ENCODE peak calls at places on chromosome 12, in five cellular contexts. R is activated naive CD8-positive, alpha-beta T cell treated with anti-CD3 and anti-CD28 coated beads for 36 hours; Y is NCI-H1092; N is activated T-cell treated with anti-CD3 and anti-CD28 coated beads for 4 hours; X is stimulated activated CD4-positive, alpha-beta T cell treated with anti-CD3 and anti-CD28 coated beads, Interleukin-12 subunit alpha, Interleukin-12 subunit beta, amount 100 ng/mL, for 48 hours. T is an unnamed sample.

GRCh38 chr12:115227137-115227615 is 543.2 kb upstream of the TBX3 start:
- DNase-seq in R (no peak), Y (no peak), N (no peak), X (no peak), T (peak; percentile 92)

GRCh38 chr12:82507656-82508055 is 149.3 kb downstream of the METTL25 start:
- DNase-seq in R (no peak), Y (no peak), N (no peak), X (no peak), T (no peak)

GRCh38 chr12:122106891-122107660 is 28.5 kb downstream of the MLXIP start:
- DNase-seq in R (no peak), Y (peak; percentile 73), N (no peak), X (no peak), T (peak; percentile 53)

GRCh38 chr12:85804663-85805062 is 31.5 kb downstream of the RASSF9 start:
- DNase-seq in R (no peak), Y (no peak), N (no peak), X (no peak), T (no peak)

GRCh38 chr12:89889051-89889450 is 180.4 kb upstream of the ATP2B1 start:
- DNase-seq in R (no peak), Y (no peak), N (no peak), X (no peak), T (no peak)

GRCh38 chr12:19689801-19690472 is 250.6 kb downstream of the AEBP2 start:
- DNase-seq in R (no peak), Y (no peak), N (no peak), X (no peak), T (no peak)

GRCh38 chr12:100123316-100124095 is 19.2 kb downstream of the BLTP3B start:
- DNase-seq in R (no peak), Y (no peak), N (no peak), X (no peak), T (no peak)

GRCh38 chr12:17062296-17063061 is 456.5 kb upstream of the LMO3 start:
- DNase-seq in R (no peak), Y (peak; percentile 65), N (no peak), X (no peak), T (no peak)

GRCh38 chr12:62767506-62767905 is 167.4 kb downstream of the PPM1H start:
- DNase-seq in R (no peak), Y (no peak), N (no peak), X (no peak), T (no peak)

GRCh38 chr12:5797661-5798060 is 147.4 kb downstream of the ANO2 start:
- DNase-seq in R (no peak), Y (no peak), N (no peak), X (no peak), T (no peak)

GRCh38 chr12:52263761-52264434 is 10.5 kb upstream of the KRT86 start:
- DNase-seq in R (no peak), Y (no peak), N (no peak), X (no peak), T (no peak)

GRCh38 chr12:66589095-66589494 is 89.8 kb downstream of the GRIP1 start:
- DNase-seq in R (no peak), Y (no peak), N (no peak), X (no peak), T (no peak)

GRCh38 chr12:111557271-111558106 is 41.6 kb downstream of the ATXN2 start:
- DNase-seq in R (no peak), Y (no peak), N (no peak), X (no peak), T (no peak)

GRCh38 chr12:58489394-58489793 is 430.9 kb downstream of the LRIG3 start:
- DNase-seq in R (no peak), Y (no peak), N (no peak), X (no peak), T (no peak)

GRCh38 chr12:117051380-117051779 is 47.8 kb downstream of the TESC start:
- DNase-seq in R (no peak), Y (no peak), N (no peak), X (no peak), T (no peak)

GRCh38 chr12:37543131-37543965 is 773.2 kb upstream of the ALG10B start:
- DNase-seq in R (no peak), Y (no peak), N (no peak), X (no peak), T (no peak)

GRCh38 chr12:14619731-14620501 is 52.2 kb upstream of the PLBD1 start:
- DNase-seq in R (no peak), Y (no peak), N (no peak), X (no peak), T (no peak)

GRCh38 chr12:111368291-111368683 is 608 bp downstream of the PHETA1 start:
- DNase-seq in R (no peak), Y (no peak), N (no peak), X (no peak), T (no peak)

GRCh38 chr12:21573733-21574358 is 30.8 kb downstream of the GYS2 start:
- DNase-seq in R (no peak), Y (no peak), N (no peak), X (no peak), T (no peak)

GRCh38 chr12:62519043-62519442 is 52.4 kb downstream of the MON2 start:
- DNase-seq in R (no peak), Y (peak; percentile 44), N (no peak), X (no peak), T (no peak)

GRCh38 chr12:57243521-57244305 is 7.3 kb downstream of the STAC3 start:
- DNase-seq in R (peak; percentile 82), Y (peak; percentile 61), N (peak; percentile 77), X (no peak), T (peak; percentile 49)

GRCh38 chr12:91616401-91616800 is 433.8 kb upstream of the DCN start:
- DNase-seq in R (no peak), Y (no peak), N (no peak), X (no peak), T (no peak)

GRCh38 chr12:11822071-11822818 is 172.8 kb downstream of the ETV6 start:
- DNase-seq in R (peak; percentile 39), Y (no peak), N (peak; percentile 43), X (no peak), T (no peak)

GRCh38 chr12:96048392-96048969 is 13.1 kb upstream of the LTA4H start:
- DNase-seq in R (no peak), Y (no peak), N (no peak), X (no peak), T (no peak)

GRCh38 chr12:93785262-93786010 is 108.3 kb downstream of the CRADD start:
- DNase-seq in R (peak; percentile 53), Y (no peak), N (no peak), X (peak; percentile 43), T (peak; percentile 96)

GRCh38 chr12:22981711-22982110 is 356.7 kb downstream of the ETNK1 start:
- DNase-seq in R (no peak), Y (no peak), N (no peak), X (no peak), T (peak; percentile 33)

GRCh38 chr12:31323466-31324115 is 2.4 kb downstream of the SINHCAF start:
- DNase-seq in R (peak; percentile 57), Y (no peak), N (peak; percentile 30), X (peak; percentile 37), T (no peak)